ENCODE peak calls at places on chromosomes 12 and 14, in four cellular contexts. J is AG04450, E is left ventricle myocardium inferior, M is progenitor cell of endocrine pancreas. O is an unnamed sample.

GRCh38 chr12:120438495-120439198 is 734 bp downstream of the COX6A1 start:
- DNase-seq in J (no peak), E (no peak), M (no peak), O (no peak)

GRCh38 chr14:62654641-62655040 is 390.6 kb downstream of the KCNH5 start:
- DNase-seq in J (peak), E (no peak), M (no peak), O (no peak)

GRCh38 chr14:45134051-45134958 is at the start of gene FKBP3:
- DNase-seq in J (peak), E (peak), M (peak), O (peak)

GRCh38 chr14:32633930-32634329 is 304.7 kb upstream of the NPAS3 start:
- DNase-seq in J (no peak), E (no peak), M (no peak), O (no peak)

GRCh38 chr12:119409043-119409442 is 74.5 kb downstream of the CCDC60 start:
- DNase-seq in J (no peak), E (no peak), M (no peak), O (no peak)

GRCh38 chr12:75750950-75751349 is 239.5 kb upstream of the KRR1 start:
- DNase-seq in J (peak), E (no peak), M (no peak), O (no peak)

GRCh38 chr12:46406352-46407027 is 33.9 kb upstream of the SLC38A2 start:
- DNase-seq in J (no peak), E (no peak), M (no peak), O (no peak)

GRCh38 chr12:85559534-85559933 is 276.7 kb downstream of the RASSF9 start:
- DNase-seq in J (no peak), E (no peak), M (no peak), O (no peak)

GRCh38 chr12:94560416-94561221 is 89.7 kb downstream of the TMCC3 start:
- DNase-seq in J (no peak), E (no peak), M (no peak), O (no peak)

GRCh38 chr12:23093488-23093887 is 468.5 kb downstream of the ETNK1 start:
- DNase-seq in J (no peak), E (no peak), M (no peak), O (no peak)

GRCh38 chr12:125271850-125272249 is 206.6 kb downstream of the AACS start:
- DNase-seq in J (no peak), E (no peak), M (no peak), O (no peak)

GRCh38 chr14:53581497-53581896 is 375.1 kb downstream of the BMP4 start:
- DNase-seq in J (no peak), E (no peak), M (no peak), O (no peak)

GRCh38 chr14:73773441-73774243 is 59.5 kb upstream of the PNMA1 start:
- DNase-seq in J (no peak), E (no peak), M (no peak), O (no peak)

GRCh38 chr12:21219206-21219605 is 88.2 kb downstream of the SLCO1B1 start:
- DNase-seq in J (no peak), E (no peak), M (no peak), O (no peak)

GRCh38 chr14:41022932-41023331 is 583.7 kb upstream of the LRFN5 start:
- DNase-seq in J (no peak), E (no peak), M (no peak), O (no peak)

GRCh38 chr12:19964549-19964948 is 403.8 kb upstream of the PDE3A start:
- DNase-seq in J (no peak), E (no peak), M (no peak), O (no peak)

GRCh38 chr14:88454886-88455285 is 69.4 kb downstream of the SPATA7 start:
- DNase-seq in J (no peak), E (no peak), M (no peak), O (no peak)

GRCh38 chr14:75208843-75209242 is 32.4 kb upstream of the TMED10 start:
- DNase-seq in J (no peak), E (no peak), M (no peak), O (no peak)

GRCh38 chr12:39723831-39724230 is 104.2 kb upstream of the ABCD2 start:
- DNase-seq in J (no peak), E (no peak), M (no peak), O (no peak)

GRCh38 chr14:22820731-22821130 is 5.5 kb upstream of the SLC7A7 start:
- DNase-seq in J (no peak), E (no peak), M (no peak), O (no peak)

GRCh38 chr12:75480469-75480949 is at the start of gene GLIPR1:
- DNase-seq in J (peak), E (peak), M (no peak), O (peak)

GRCh38 chr14:51093371-51094281 is 1.3 kb downstream of the TRIM9 start:
- DNase-seq in J (no peak), E (peak), M (peak), O (peak)

GRCh38 chr14:62670526-62670925 is 374.7 kb downstream of the KCNH5 start:
- DNase-seq in J (no peak), E (no peak), M (no peak), O (no peak)

GRCh38 chr14:32702571-32702970 is 236.1 kb upstream of the NPAS3 start:
- DNase-seq in J (no peak), E (peak), M (no peak), O (peak)

GRCh38 chr12:12796171-12796570 is 10.7 kb downstream of the APOLD1 start:
- DNase-seq in J (no peak), E (no peak), M (no peak), O (no peak)

GRCh38 chr12:106673151-106673550 is 90.3 kb downstream of the RFX4 start:
- DNase-seq in J (no peak), E (no peak), M (no peak), O (no peak)

GRCh38 chr14:39396448-39396847 is 35.8 kb downstream of the FBXO33 start:
- DNase-seq in J (no peak), E (no peak), M (no peak), O (no peak)

GRCh38 chr14:61186793-61187641 is 94.1 kb downstream of the TMEM30B start:
- DNase-seq in J (no peak), E (no peak), M (no peak), O (no peak)

GRCh38 chr12:92745874-92746553 is 43.2 kb downstream of the PLEKHG7 start:
- DNase-seq in J (peak), E (peak), M (no peak), O (no peak)

GRCh38 chr12:32110417-32110816 is 3.8 kb downstream of the BICD1 start:
- DNase-seq in J (no peak), E (no peak), M (no peak), O (no peak)

GRCh38 chr14:89351958-89352404 is 65.1 kb downstream of the FOXN3 start:
- DNase-seq in J (no peak), E (no peak), M (no peak), O (no peak)

GRCh38 chr12:71900091-71900490 is 38.6 kb upstream of the TPH2 start:
- DNase-seq in J (no peak), E (no peak), M (no peak), O (no peak)

GRCh38 chr14:38777401-38777800 is 325.6 kb downstream of the SEC23A start:
- DNase-seq in J (no peak), E (no peak), M (no peak), O (no peak)

GRCh38 chr14:51216602-51217001 is 23.4 kb upstream of the TMX1 start:
- DNase-seq in J (no peak), E (no peak), M (no peak), O (no peak)

GRCh38 chr14:76333664-76334063 is 42.3 kb upstream of the ESRRB start:
- DNase-seq in J (no peak), E (no peak), M (no peak), O (no peak)

DNA sequence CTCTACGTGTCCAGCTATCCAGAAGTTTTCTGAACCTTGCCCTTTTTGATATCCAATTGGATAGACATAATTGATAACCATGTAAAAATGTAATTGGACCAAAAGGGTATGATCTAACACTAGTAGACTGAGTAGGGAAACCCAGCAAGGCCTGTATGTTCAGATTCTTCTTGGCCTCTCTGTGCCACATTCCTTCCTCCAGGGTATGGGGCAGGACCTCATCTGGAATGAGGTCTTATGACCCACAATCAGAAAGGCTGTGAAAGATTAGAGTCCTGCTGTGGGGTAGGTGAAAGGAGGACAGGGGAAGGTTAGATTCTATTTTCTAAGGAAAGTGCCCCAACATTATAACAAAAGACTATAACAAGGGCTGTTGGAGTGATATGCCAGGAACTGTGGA is 51.3 kb upstream of the A2ML1 start:
- DNase-seq in J (no peak), E (no peak), M (no peak), O (no peak)
- TF ChIP-seq CTCF in J (peak), E (peak), M (peak), O (no peak)

DNA sequence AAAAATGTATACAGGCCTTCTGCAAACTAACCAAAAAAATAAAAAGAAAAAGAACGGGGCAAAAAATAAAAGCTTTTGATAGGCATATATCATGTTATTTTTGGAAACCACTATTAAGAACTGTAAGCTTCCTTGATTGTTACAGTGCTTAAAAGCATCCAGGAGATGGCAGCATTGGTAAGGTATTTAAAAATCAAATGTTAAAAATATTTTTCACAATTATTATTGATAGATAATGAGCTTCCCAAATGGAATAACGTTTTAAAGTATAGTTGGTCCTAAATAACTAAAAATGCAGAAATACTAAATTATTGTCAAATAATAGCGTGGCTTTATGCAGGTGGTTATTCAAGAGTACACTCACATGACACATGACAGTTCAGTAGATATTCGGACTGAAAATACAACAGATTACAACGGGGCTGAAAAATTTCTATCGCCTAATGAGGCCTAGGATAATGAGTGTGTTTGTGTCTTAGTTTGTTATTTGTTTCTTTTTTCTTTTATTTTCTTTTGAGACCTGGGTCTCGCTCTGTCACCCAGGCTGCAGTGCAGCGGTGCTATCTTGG is 127.2 kb upstream of the ATF7IP start:
- DNase-seq in J (no peak), E (no peak), M (no peak), O (no peak)
- TF ChIP-seq CTCF in J (peak), E (peak), M (peak), O (peak)

GRCh38 chr12:66775941-66776340 is 97.1 kb upstream of the GRIP1 start:
- DNase-seq in J (no peak), E (no peak), M (no peak), O (no peak)

GRCh38 chr12:66776974-66777373 is 98.1 kb upstream of the GRIP1 start:
- DNase-seq in J (no peak), E (no peak), M (no peak), O (no peak)

GRCh38 chr12:66779466-66779865 is 100.6 kb upstream of the GRIP1 start:
- DNase-seq in J (no peak), E (no peak), M (no peak), O (no peak)

DNA sequence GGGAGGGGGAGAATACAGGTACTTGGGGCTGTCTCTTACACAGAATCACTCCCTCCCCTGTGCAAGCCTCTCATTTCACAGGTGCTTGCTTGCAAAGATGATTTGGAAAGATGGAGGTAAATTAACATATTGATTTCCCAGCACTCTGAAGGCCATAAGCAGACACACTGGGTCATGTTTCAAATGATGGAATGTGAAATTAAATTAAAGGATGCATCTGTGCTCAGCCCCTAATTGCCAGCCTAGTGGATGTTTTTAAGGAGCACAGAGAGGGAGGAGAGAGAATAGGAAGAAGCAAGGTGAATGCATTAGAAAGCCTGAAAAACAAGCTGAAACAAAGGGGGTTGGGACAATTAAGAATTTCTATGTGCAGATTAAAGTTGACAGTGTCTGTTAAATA is 96.0 kb upstream of the GRIP1 start:
- DNase-seq in J (no peak), E (no peak), M (no peak), O (no peak)
- TF ChIP-seq CTCF in J (no peak), E (no peak), M (no peak), O (no peak)

GRCh38 chr14:105214324-105214915 is 33.3 kb upstream of the NUDT14 start:
- DNase-seq in J (no peak), E (no peak), M (no peak), O (no peak)

GRCh38 chr14:105213396-105213795 is 32.3 kb upstream of the NUDT14 start:
- DNase-seq in J (no peak), E (no peak), M (no peak), O (no peak)

GRCh38 chr14:105211086-105211757 is 30.1 kb upstream of the NUDT14 start:
- DNase-seq in J (no peak), E (no peak), M (no peak), O (no peak)

GRCh38 chr14:105211758-105212089 is 30.6 kb upstream of the NUDT14 start:
- DNase-seq in J (no peak), E (no peak), M (no peak), O (no peak)

GRCh38 chr14:105212541-105213305 is 31.6 kb upstream of the NUDT14 start:
- DNase-seq in J (no peak), E (no peak), M (no peak), O (no peak)
- TF ChIP-seq CTCF in J (no peak), E (no peak), M (no peak), O (no peak)

DNA sequence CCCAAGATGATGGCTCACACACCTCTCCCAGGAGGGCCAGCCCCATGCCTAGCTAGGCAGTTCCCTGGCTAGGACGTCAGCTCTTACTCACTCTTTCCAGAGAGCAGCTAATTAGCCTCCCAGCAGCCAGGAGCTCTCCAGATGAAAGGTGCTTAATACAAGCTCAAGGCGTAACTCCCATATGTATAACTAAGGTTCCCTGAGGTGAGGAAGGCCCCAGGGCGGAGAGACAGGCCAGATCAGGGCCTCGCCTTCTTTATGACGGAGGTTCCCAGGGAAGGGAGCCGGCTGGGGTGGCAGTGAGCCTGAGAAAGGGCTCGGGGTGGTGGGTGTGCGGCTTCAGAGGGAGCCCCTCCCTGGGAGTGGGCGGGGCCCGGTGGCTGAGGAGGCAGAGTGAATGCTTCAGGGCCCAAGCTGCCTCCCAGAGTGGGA is 26.4 kb upstream of the ZFP36L1 start:
- DNase-seq in J (no peak), E (no peak), M (no peak), O (no peak)
- TF ChIP-seq CTCF in J (no peak), E (no peak), M (no peak), O (no peak)

DNA sequence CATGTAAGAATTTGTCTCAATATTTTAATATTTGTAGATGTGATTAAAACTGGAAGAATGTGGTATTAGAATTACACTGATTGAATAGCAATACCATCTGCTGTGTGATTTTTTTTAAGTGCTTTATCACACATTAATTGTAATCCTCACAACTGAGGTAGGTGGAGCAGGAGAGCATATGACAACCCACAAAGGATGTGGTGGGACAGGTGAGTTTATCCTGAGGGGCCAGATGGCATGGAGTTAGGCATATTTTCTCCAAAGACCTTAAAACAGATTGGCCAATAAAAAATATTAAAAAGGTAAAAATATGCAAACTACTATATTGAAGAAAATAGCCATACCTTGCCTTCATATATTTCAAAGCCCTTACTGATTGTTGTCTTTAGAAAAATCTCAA is 7.8 kb downstream of the LRRC10 start:
- DNase-seq in J (no peak), E (no peak), M (no peak), O (no peak)
- TF ChIP-seq CTCF in J (no peak), E (no peak), M (no peak), O (peak)

O was measured in neural crest cell.